ENCODE peak calls at places on chromosomes 7 and 10, in four cellular contexts. R, S, K and M are unnamed samples.

GRCh38 chr10:20256969-20257368 is 440.7 kb downstream of the PLXDC2 start:
- DNase-seq in K (no peak), S (no peak), R (no peak), M (no peak)

GRCh38 chr7:105926131-105926530 is 36.9 kb upstream of the CDHR3 start:
- DNase-seq in S (no peak), K (no peak), R (no peak), M (no peak)

GRCh38 chr7:28701731-28702130 is 256.4 kb downstream of the TRIL start:
- DNase-seq in K (no peak), S (no peak), R (no peak), M (no peak)

GRCh38 chr10:30413996-30414576 is 19.9 kb upstream of the MAP3K8 start:
- DNase-seq in S (peak; percentile 20), R (peak; percentile 36), K (peak; percentile 85), M (no peak)

GRCh38 chr7:41881313-41882130 is 178.6 kb upstream of the INHBA start:
- DNase-seq in R (no peak), S (peak; percentile 11), K (peak; percentile 48), M (no peak)

GRCh38 chr7:93203496-93203895 is 22.8 kb downstream of the HEPACAM2 start:
- DNase-seq in R (no peak), K (no peak), S (no peak), M (no peak)

GRCh38 chr10:92420554-92421275 is 129.7 kb downstream of the MARCHF5 start:
- DNase-seq in K (peak; percentile 15), S (peak; percentile 7), R (peak; percentile 21), M (no peak)

GRCh38 chr7:6279937-6280336 is 7.5 kb upstream of the CYTH3 start:
- DNase-seq in S (no peak), K (no peak), R (no peak), M (no peak)

GRCh38 chr7:43469051-43469450 is 113.9 kb upstream of the STK17A start:
- DNase-seq in R (no peak), K (peak; percentile 49), S (no peak), M (no peak)

GRCh38 chr7:92095424-92095823 is 38.9 kb downstream of the CYP51A1 start:
- DNase-seq in R (no peak), K (no peak), S (no peak), M (no peak)

GRCh38 chr7:88442417-88442816 is 135.7 kb upstream of the STEAP4 start:
- DNase-seq in R (no peak), S (no peak), K (no peak), M (no peak)

GRCh38 chr10:4057725-4058513 is 272.9 kb upstream of the KLF6 start:
- DNase-seq in S (no peak), R (no peak), K (peak; percentile 27), M (no peak)

GRCh38 chr7:2461268-2462026 is 14.8 kb downstream of the GRIFIN start:
- DNase-seq in K (no peak), S (no peak), R (no peak), M (no peak)

GRCh38 chr10:73886625-73887024 is 12.3 kb upstream of the CAMK2G start:
- DNase-seq in K (no peak), R (no peak), S (no peak), M (no peak)

GRCh38 chr7:151131622-151132293 is 35.7 kb downstream of the GBX1 start:
- DNase-seq in S (no peak), R (no peak), K (no peak), M (no peak)

GRCh38 chr7:23332881-23333612 is 33.9 kb downstream of the MALSU1 start:
- DNase-seq in R (peak; percentile 70), S (peak; percentile 27), K (peak; percentile 82), M (peak; percentile 64)

GRCh38 chr7:40829201-40829600 is 694.4 kb downstream of the SUGCT start:
- DNase-seq in K (no peak), S (no peak), R (no peak), M (no peak)

GRCh38 chr10:4623757-4624420 is 202.1 kb upstream of the AKR1E2 start:
- DNase-seq in K (no peak), S (no peak), R (no peak), M (no peak)

GRCh38 chr10:116868722-116869121 is 19.4 kb downstream of the ENO4 start:
- DNase-seq in R (no peak), K (no peak), S (no peak), M (no peak)

GRCh38 chr7:85324145-85324799 is 137.4 kb upstream of the SEMA3D start:
- DNase-seq in K (no peak), R (no peak), S (no peak), M (no peak)

GRCh38 chr7:114422478-114423217 is 8.0 kb downstream of the FOXP2 start:
- DNase-seq in R (no peak), K (no peak), S (no peak), M (no peak)
- TF ChIP-seq CTCF in R (no peak), K (peak; percentile 12), S (peak; percentile 13), M (no peak)

GRCh38 chr10:110505130-110505815 is 7.6 kb downstream of the DUSP5 start:
- DNase-seq in R (no peak), K (no peak), S (no peak), M (no peak)
- H3K4me1 ChIP-seq in R (peaks cover 32% of the 10 kb centered on the region), K (peaks cover 49% of the 10 kb centered on the region), S (peaks cover 38% of the 10 kb centered on the region), M (peaks cover 100% of the 10 kb centered on the region)

GRCh38 chr7:17646181-17646956 is 293.9 kb downstream of the SNX13 start:
- DNase-seq in S (no peak), K (peak; percentile 75), R (no peak), M (no peak)
- TF ChIP-seq CTCF in S (peak; percentile 43), K (peak; percentile 53), R (no peak), M (peak; percentile 20)

DNA sequence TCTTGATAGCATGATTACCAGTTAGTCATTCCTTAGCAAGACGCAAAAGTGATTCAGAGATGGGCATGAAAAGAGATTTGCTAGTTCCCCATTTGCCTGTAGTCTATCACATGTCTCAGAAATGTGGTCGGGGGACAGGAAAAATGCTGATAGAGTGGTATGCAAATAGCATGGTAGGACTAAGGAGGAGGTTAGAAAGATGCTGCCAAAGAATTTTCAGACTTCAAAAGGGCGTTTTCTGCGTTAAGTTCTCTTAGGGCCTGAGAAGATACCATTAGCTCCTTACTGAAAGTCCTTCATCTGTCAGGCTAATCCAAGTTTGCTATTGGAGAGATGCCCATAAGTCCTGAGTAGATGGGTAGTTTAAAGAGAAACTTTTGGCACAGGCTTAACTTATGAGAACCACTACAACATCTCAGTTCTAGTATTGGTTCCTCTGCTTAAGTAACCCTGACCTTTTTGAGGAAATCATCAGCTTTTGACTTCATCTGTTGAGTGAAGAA is 2.7 kb downstream of the CALD1 start:
- DNase-seq in R (no peak), K (peak; percentile 66), S (no peak), M (no peak)
- H3K4me1 ChIP-seq in R (peaks cover 18% of the 10 kb centered on the region), K (peaks cover 17% of the 10 kb centered on the region), S (no peaks in the 10 kb centered on the region), M (peaks cover 63% of the 10 kb centered on the region)

DNA sequence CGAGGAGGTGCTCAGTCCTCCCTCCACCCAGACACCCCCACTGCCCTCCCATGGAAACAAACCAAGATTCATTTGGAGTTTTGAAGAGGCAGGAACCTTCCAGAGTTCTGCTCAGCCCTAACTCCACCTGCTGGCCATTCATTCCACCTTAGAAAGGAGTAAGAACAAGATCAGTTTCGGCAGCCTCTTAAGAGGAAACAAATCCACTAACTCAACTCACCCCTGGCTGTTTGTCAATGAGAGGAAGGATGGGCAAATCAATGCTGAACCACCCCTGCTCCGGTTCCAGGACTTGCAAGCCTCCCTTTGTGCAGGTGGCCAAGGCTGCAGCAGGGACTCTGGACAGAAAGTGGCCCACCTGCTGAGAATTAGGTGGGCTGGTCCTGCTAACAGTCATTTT is 26.2 kb downstream of the CCDC3 start:
- DNase-seq in K (no peak), S (no peak), R (no peak), M (no peak)
- TF ChIP-seq CTCF in K (peak; percentile 4), S (no peak), R (no peak), M (no peak)

GRCh38 chr10:110354322-110354766 is 49.6 kb upstream of the SMNDC1 start:
- DNase-seq in S (peak; percentile 83), R (peak; percentile 91), K (peak; percentile 82), M (peak; percentile 78)
- H3K4me1 ChIP-seq in S (peaks cover 10% of the 10 kb centered on the region), R (no peaks in the 10 kb centered on the region), K (peaks cover 10% of the 10 kb centered on the region), M (peaks cover 7% of the 10 kb centered on the region)

GRCh38 chr10:3045471-3046209 is 21.7 kb upstream of the PFKP start:
- DNase-seq in S (peak; percentile 15), R (peak; percentile 50), K (peak; percentile 78), M (peak; percentile 73)
- TF ChIP-seq CTCF in S (no peak), R (no peak), K (peak; percentile 45), M (no peak)